ENCODE peak calls at places on chromosomes 7 and 10, in six cellular contexts. D is vagina, K is esophagus muscularis mucosa, E is HCT116, V is suprapubic skin, T is sigmoid colon. I is an unnamed sample.

GRCh38 chr7:20906791-20907190 is 120.1 kb upstream of the SP8 start:
- DNase-seq in D (no peak), K (no peak), E (no peak), V (no peak), T (no peak), I (no peak)

GRCh38 chr7:49400891-49401550 is 372.4 kb upstream of the VWC2 start:
- DNase-seq in D (no peak), K (no peak), E (no peak), V (no peak), T (no peak), I (no peak)

GRCh38 chr7:21367081-21367480 is 60.8 kb upstream of the SP4 start:
- DNase-seq in D (no peak), K (no peak), E (no peak), V (no peak), T (no peak), I (no peak)

GRCh38 chr7:47354831-47355541 is 226.9 kb downstream of the TNS3 start:
- DNase-seq in D (no peak), K (no peak), E (no peak), V (no peak), T (no peak), I (peak; percentile 77)

GRCh38 chr7:15751191-15751701 is 64.8 kb upstream of the MEOX2 start:
- DNase-seq in D (no peak), K (no peak), E (no peak), V (no peak), T (no peak), I (no peak)

GRCh38 chr7:18361756-18362155 is 133.8 kb upstream of the HDAC9 start:
- DNase-seq in D (no peak), K (no peak), E (no peak), V (no peak), T (no peak), I (no peak)

GRCh38 chr7:8114175-8114574 is 145.6 kb downstream of the GLCCI1 start:
- DNase-seq in D (no peak), K (no peak), E (no peak), V (no peak), T (no peak), I (no peak)

GRCh38 chr7:44046321-44047061 is 2.0 kb downstream of the DBNL start:
- DNase-seq in D (no peak), K (no peak), E (no peak), V (no peak), T (peak; percentile 55), I (peak; percentile 87)

GRCh38 chr10:48473704-48474103 is 131.2 kb downstream of the ARHGAP22 start:
- DNase-seq in D (no peak), K (no peak), E (no peak), V (no peak), T (peak; percentile 46), I (no peak)

GRCh38 chr7:50534690-50535290 is 30.4 kb downstream of the DDC start:
- DNase-seq in D (no peak), K (peak; percentile 72), E (peak; percentile 95), V (no peak), T (no peak), I (peak; percentile 63)

GRCh38 chr7:100469227-100470044 is 5.4 kb upstream of the SPACDR start:
- DNase-seq in D (no peak), K (peak; percentile 96), E (no peak), V (peak; percentile 90), T (peak; percentile 94), I (peak; percentile 96)

GRCh38 chr10:102583435-102584417 is 60.6 kb upstream of the TRIM8 start:
- DNase-seq in D (no peak), K (peak; percentile 96), E (peak; percentile 87), V (peak; percentile 88), T (peak; percentile 94), I (peak; percentile 92)

GRCh38 chr7:25069900-25070443 is 55.1 kb downstream of the CYCS start:
- DNase-seq in D (no peak), K (no peak), E (peak; percentile 72), V (no peak), T (peak; percentile 66), I (no peak)

GRCh38 chr10:44012921-44013320 is 364.2 kb upstream of the ZNF32 start:
- DNase-seq in D (no peak), K (no peak), E (no peak), V (no peak), T (no peak), I (no peak)

GRCh38 chr10:112723876-112724275 is 226.2 kb upstream of the TCF7L2 start:
- DNase-seq in D (no peak), K (no peak), E (no peak), V (no peak), T (no peak), I (no peak)

GRCh38 chr10:112721080-112721698 is 228.9 kb upstream of the TCF7L2 start:
- DNase-seq in D (no peak), K (no peak), E (peak; percentile 51), V (no peak), T (no peak), I (no peak)

GRCh38 chr10:112722758-112723157 is 227.3 kb upstream of the TCF7L2 start:
- DNase-seq in D (no peak), K (no peak), E (no peak), V (no peak), T (no peak), I (no peak)

GRCh38 chr10:112716924-112717348 is 233.1 kb upstream of the TCF7L2 start:
- DNase-seq in D (no peak), K (peak; percentile 86), E (peak; percentile 75), V (no peak), T (no peak), I (no peak)

GRCh38 chr10:112720178-112720577 is 229.9 kb upstream of the TCF7L2 start:
- DNase-seq in D (no peak), K (no peak), E (no peak), V (no peak), T (no peak), I (no peak)
- TF ChIP-seq POLR2AphosphoS5 in D (no peak), K (no peak), E (no peak), V (no peak), T (no peak), I (no peak)

GRCh38 chr10:79267449-79267848 is 79.8 kb upstream of the PPIF start:
- DNase-seq in D (no peak), K (no peak), E (no peak), V (no peak), T (no peak), I (no peak)
- TF ChIP-seq CTCF in D (no peak), K (no peak), E (no peak), V (no peak), T (no peak), I (no peak)

DNA sequence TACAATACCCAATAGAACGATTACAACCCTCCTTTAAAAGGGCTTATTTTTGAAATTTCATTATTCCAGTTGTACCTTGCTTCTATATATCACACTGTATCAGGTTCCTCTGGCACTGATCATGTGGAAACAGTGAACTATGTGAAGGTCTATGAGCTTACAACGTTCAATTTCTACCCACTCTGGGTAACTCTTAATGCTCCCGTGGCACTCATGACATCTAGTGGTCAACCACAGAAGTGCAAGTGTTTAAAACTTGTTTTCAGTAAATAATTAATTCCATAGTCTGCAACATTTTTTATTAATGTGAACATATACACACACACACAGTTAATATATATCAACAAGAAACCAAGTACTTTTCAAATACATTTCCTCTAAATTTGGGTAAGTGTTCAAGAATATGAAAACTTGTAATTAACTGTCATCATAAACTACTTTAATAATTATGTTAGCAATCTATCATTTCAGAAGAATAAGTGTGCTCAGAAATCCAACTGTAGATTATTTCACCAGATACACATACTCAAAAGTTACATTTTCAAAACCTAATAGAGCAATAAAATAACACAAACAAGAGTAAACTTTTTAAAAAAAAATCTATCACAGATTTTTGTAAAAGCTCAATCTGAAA is 61.0 kb downstream of the MPP7 start:
- DNase-seq in D (no peak), K (no peak), E (peak; percentile 68), V (no peak), T (no peak), I (no peak)
- TF ChIP-seq POLR2A in D (no peak), K (no peak), E (no peak), V (no peak), T (no peak), I (no peak)

GRCh38 chr7:151010307-151011096 is 13.8 kb downstream of the ATG9B start:
- DNase-seq in D (no peak), K (no peak), E (no peak), V (no peak), T (no peak), I (peak; percentile 85)
- TF ChIP-seq POLR2AphosphoS5 in D (no peak), K (no peak), E (no peak), V (no peak), T (no peak), I (peak; percentile 50)

DNA sequence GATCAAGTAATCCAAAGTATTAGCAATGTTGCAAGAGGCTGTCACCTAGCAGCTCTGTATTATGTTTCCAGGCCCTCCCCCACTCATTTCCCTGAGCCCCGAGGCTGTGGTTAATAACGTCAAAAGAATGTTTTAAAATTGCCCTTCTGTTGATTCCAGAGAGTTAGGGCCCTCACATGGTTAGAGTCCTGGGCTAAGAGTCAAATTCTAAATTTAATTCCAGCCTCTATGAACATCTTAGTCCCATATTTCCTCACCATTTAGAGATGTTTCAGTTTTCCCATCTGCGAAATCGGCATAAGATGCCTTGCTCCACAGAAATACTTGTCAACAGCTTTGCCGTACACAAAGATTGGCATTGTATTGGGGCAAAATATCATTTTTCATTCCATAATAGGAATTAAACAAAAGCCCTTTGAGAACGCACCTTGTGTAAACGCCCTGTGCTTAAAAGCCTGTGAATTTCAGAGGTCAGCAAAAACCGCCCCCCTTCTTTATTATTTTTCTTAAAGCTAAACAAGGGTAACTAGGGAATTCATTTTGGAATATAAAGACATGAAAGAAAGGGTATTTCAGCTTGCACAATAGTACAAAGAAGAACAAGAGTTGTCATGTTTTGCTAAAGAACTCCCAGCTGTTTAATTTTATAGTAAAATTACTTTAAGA is 135.8 kb downstream of the ARID5B start:
- DNase-seq in D (no peak), K (no peak), E (no peak), V (no peak), T (no peak), I (no peak)
- TF ChIP-seq CTCF in D (no peak), K (no peak), E (no peak), V (no peak), T (no peak), I (no peak)

DNA sequence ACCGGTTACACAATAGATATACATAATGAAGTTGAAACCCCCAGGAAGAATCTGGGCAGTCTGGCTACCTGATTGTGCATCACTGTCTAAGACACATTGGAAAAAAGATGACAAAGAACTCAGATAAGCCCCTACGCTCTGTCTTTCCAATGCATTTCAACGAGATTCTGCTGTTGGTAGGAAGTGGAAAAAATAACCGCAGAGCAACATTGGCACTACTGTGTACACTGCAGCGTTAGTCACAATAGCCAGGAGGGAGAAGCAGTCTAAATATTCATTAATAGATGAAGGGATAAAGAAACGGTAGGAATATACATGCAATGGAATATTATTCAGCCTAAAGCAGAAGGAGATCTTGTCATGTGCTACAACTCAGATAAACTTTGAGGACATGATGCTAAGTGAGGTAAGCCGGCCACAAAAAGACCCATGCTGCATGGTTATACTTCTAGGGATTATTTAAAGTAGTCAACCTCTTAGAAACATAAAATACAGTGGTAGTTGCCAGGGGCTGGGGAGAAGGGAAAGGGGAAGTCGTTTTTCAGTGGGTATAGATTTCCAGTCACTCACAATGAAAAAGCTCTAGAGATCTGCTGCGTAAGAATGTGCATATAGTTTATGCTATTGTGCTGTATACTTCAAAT is 40.3 kb downstream of the ELMO1 start:
- DNase-seq in D (no peak), K (no peak), E (no peak), V (no peak), T (no peak), I (no peak)
- TF ChIP-seq POLR2A in D (no peak), K (no peak), E (no peak), V (no peak), T (no peak), I (no peak)

I was measured in spleen.